ENCODE peak calls at places on chromosomes 6 and 20, in four cellular contexts. X is WTC11, C is DMS79 treated with DMSO at 0.1 percent for 48 hours, W is NCI-H1092 treated with DMSO at 0.1 percent for 48 hours. B is an unnamed sample.

GRCh38 chr6:86070151-86070550 is 427.5 kb upstream of the SYNCRIP start:
- DNase-seq in W (no peak), X (no peak), C (no peak), B (no peak)

GRCh38 chr6:20463396-20463795 is 61.7 kb downstream of the E2F3 start:
- DNase-seq in X (no peak), W (no peak), C (no peak), B (no peak)

GRCh38 chr6:88166901-88167624 is 916 bp upstream of the CNR1 start:
- DNase-seq in W (no peak), X (peak), C (peak), B (peak)

GRCh38 chr6:89667872-89668556 is 29.5 kb upstream of the LYRM2 start:
- DNase-seq in W (no peak), C (no peak), X (no peak), B (peak)

GRCh38 chr6:167046861-167047495 is 47.8 kb downstream of the CEP43 start:
- DNase-seq in W (no peak), C (no peak), X (peak), B (peak)

GRCh38 chr6:158158123-158158522 is 9.9 kb downstream of the SERAC1 start:
- DNase-seq in C (no peak), X (no peak), W (no peak), B (no peak)

GRCh38 chr20:56515657-56516381 is 8.7 kb upstream of the FAM209A start:
- DNase-seq in C (no peak), W (no peak), X (no peak), B (no peak)

GRCh38 chr6:139568956-139569538 is 194.6 kb upstream of the CITED2 start:
- DNase-seq in X (no peak), W (no peak), C (no peak), B (no peak)

GRCh38 chr20:53957421-53958172 is 112.8 kb downstream of the BCAS1 start:
- DNase-seq in C (no peak), W (no peak), X (no peak), B (no peak)

GRCh38 chr6:170295519-170296422 is 4.9 kb upstream of the DLL1 start:
- DNase-seq in C (peak), W (peak), X (peak), B (peak)

GRCh38 chr6:45479834-45480696 is 102.3 kb upstream of the SUPT3H start:
- DNase-seq in C (peak), X (no peak), W (no peak), B (no peak)

GRCh38 chr6:169201985-169202384 is 51.7 kb downstream of the THBS2 start:
- DNase-seq in W (no peak), C (no peak), X (no peak), B (peak)